ENCODE peak calls at places on chromosomes 5 and 9, in ten cellular contexts. G, M, R, P, K, B, V, N, H and C are unnamed samples.
A peak's percentile ranks its signal among the peaks of the same experiment; 100 is the strongest.

GRCh38 chr9:128141604-128142003 is 7.6 kb upstream of the LCN2 start:
- DNase-seq in G (no peak), M (peak; percentile 5), R (peak; percentile 13), P (no peak), K (no peak), B (no peak), V (no peak), N (no peak), H (peak; percentile 19), C (no peak)

GRCh38 chr9:129126789-129127618 is 15.8 kb downstream of the PTPA start:
- DNase-seq in G (no peak), M (no peak), R (no peak), P (no peak), K (peak; percentile 13), B (no peak), V (no peak), N (no peak), H (peak; percentile 88), C (peak; percentile 45)

GRCh38 chr9:130320697-130321080 is 55.1 kb downstream of the HMCN2 start:
- DNase-seq in G (no peak), M (no peak), R (peak; percentile 68), P (peak; percentile 26), K (no peak), B (no peak), V (no peak), N (no peak), H (peak; percentile 94), C (peak; percentile 16)

GRCh38 chr9:123710299-123710698 is 219.6 kb downstream of the DENND1A start:
- DNase-seq in G (peak; percentile 89), M (no peak), R (no peak), P (no peak), K (peak; percentile 79), B (no peak), V (peak; percentile 82), N (no peak), H (no peak), C (no peak)

GRCh38 chr9:4680750-4681149 is 1.4 kb downstream of the CDC37L1 start:
- DNase-seq in G (peak; percentile 48), M (no peak), R (no peak), P (no peak), K (peak; percentile 48), B (no peak), V (peak; percentile 70), N (no peak), H (no peak), C (peak; percentile 65)

GRCh38 chr5:25330721-25331120 is 685.9 kb upstream of the CDH10 start:
- DNase-seq in G (no peak), M (peak; percentile 25), R (peak; percentile 30), P (no peak), K (no peak), B (no peak), V (no peak), N (no peak), H (no peak), C (no peak)

GRCh38 chr5:121993191-121993590 is 31.4 kb downstream of the SRFBP1 start:
- DNase-seq in G (no peak), M (no peak), R (no peak), P (no peak), K (no peak), B (no peak), V (no peak), N (no peak), H (no peak), C (no peak)

GRCh38 chr9:117555964-117556629 is 141.2 kb upstream of the ASTN2 start:
- DNase-seq in G (peak; percentile 55), M (no peak), R (peak; percentile 73), P (peak; percentile 7), K (peak; percentile 11), B (peak; percentile 18), V (peak; percentile 10), N (no peak), H (peak; percentile 81), C (peak; percentile 60)

GRCh38 chr9:14433841-14434511 is 120.0 kb upstream of the NFIB start:
- DNase-seq in G (peak; percentile 86), M (no peak), R (no peak), P (no peak), K (peak; percentile 88), B (peak; percentile 32), V (peak; percentile 51), N (no peak), H (no peak), C (peak; percentile 61)

GRCh38 chr9:120362446-120362845 is 217.5 kb downstream of the CDK5RAP2 start:
- DNase-seq in G (peak; percentile 73), M (no peak), R (no peak), P (no peak), K (peak; percentile 27), B (no peak), V (peak; percentile 71), N (no peak), H (no peak), C (no peak)

GRCh38 chr5:100797863-100798262 is 105.2 kb downstream of the ST8SIA4 start:
- DNase-seq in G (peak; percentile 34), M (no peak), R (no peak), P (no peak), K (no peak), B (no peak), V (peak; percentile 67), N (no peak), H (no peak), C (no peak)

GRCh38 chr9:93038918-93039317 is 19.6 kb upstream of the SUSD3 start:
- DNase-seq in G (no peak), M (no peak), R (no peak), P (no peak), K (no peak), B (no peak), V (no peak), N (no peak), H (no peak), C (no peak)
- H3K4me3 ChIP-seq in G (no peak overlapping the region), M (no peak overlapping the region), R (no peak overlapping the region), P (no peak overlapping the region), K (no peak overlapping the region), B (no peak overlapping the region), V (no peak overlapping the region), N (no peak overlapping the region), H (no peak overlapping the region), C (no peak overlapping the region)

DNA sequence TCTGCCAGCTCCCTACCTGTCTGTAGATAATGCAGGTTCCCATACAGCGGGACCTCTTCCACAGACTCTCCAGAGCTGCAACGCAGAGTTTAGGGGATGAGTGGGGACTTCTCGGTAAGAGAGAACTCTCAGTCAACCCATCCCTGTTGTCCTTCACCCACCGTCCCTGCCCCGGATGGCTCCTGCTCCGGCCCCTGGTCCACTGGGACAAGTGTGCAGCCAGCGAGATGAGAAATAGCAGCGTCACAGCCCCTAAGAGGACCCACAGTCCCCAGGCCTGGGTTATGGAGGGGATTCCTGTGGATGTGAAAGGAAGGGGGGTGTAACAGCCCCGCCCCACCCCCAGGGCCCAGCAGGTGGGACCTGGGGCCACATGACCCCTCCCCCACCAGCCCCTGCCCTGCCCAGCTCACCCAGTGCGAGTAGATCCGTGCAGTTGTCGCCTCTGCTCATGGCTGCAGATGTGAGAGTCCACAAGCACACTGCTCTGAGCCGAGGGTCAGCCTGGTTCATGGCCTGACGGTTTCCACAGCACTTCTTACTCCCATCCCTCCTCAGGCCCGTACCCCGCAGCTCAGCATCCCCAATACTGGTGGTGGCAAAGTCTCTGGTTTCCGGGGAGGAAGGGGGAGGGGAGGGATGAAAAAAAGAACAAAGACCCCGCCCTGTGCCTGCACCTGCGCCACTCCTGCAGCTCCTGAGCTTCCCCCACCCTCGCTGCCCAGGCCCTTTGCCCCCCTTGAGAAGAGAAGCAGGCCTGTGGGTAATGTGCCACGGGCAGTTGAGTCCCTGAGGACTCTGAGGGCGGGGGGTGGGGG is at the start of gene SIT1:
- DNase-seq in G (no peak), M (peak; percentile 71), R (no peak), P (no peak), K (no peak), B (no peak), V (no peak), N (no peak), H (peak; percentile 79), C (peak; percentile 25)
- H3K4me3 ChIP-seq in G (no peak within 1 kb of the TSS), M (no peak within 1 kb of the TSS), R (no peak within 1 kb of the TSS), P (no peak within 1 kb of the TSS), K (no peak within 1 kb of the TSS), B (no peak within 1 kb of the TSS), V (peak within 1 kb of the TSS; percentile 59), N (peak within 1 kb of the TSS; percentile 56), H (no peak within 1 kb of the TSS), C (peak within 1 kb of the TSS; percentile 17)

GRCh38 chr9:114803886-114804285 is 2.0 kb downstream of the TNFSF15 start:
- DNase-seq in G (peak; percentile 61), M (no peak), R (no peak), P (no peak), K (no peak), B (no peak), V (peak; percentile 79), N (no peak), H (no peak), C (no peak)
- H3K4me3 ChIP-seq in G (no peak overlapping the region), M (no peak overlapping the region), R (no peak overlapping the region), P (no peak overlapping the region), K (no peak overlapping the region), B (no peak overlapping the region), V (no peak overlapping the region), N (no peak overlapping the region), H (no peak overlapping the region), C (no peak overlapping the region)

GRCh38 chr9:102497709-102498108 is 497.4 kb upstream of the CYLC2 start:
- DNase-seq in G (no peak), M (no peak), R (no peak), P (no peak), K (no peak), B (no peak), V (no peak), N (no peak), H (no peak), C (no peak)
- H3K4me3 ChIP-seq in G (no peak overlapping the region), M (no peak overlapping the region), R (no peak overlapping the region), P (no peak overlapping the region), K (no peak overlapping the region), B (no peak overlapping the region), V (no peak overlapping the region), N (no peak overlapping the region), H (no peak overlapping the region), C (no peak overlapping the region)